ENCODE peak calls at places on chromosomes 11 and 22, in six cellular contexts. O is cardiac muscle cell, C is AG09309, W is GM23338, G is fibroblast of lung, L is vagina. H is an unnamed sample.

GRCh38 chr22:41848468-41848867 is 15.6 kb downstream of the SREBF2 start:
- DNase-seq in O (no peak), G (peak; percentile 61), L (no peak), C (no peak), W (peak; percentile 44), H (peak; percentile 50)

GRCh38 chr22:47289316-47289985 is 527.0 kb downstream of the TBC1D22A start:
- DNase-seq in L (no peak), C (no peak), W (no peak), G (no peak), O (no peak), H (no peak)

GRCh38 chr11:76783294-76783900 is at the start of gene TSKU:
- DNase-seq in G (peak; percentile 24), L (no peak), C (no peak), O (no peak), W (peak; percentile 82), H (no peak)

GRCh38 chr11:77046060-77046501 is 11.9 kb downstream of the B3GNT6 start:
- DNase-seq in L (no peak), C (no peak), O (peak; percentile 63), W (peak; percentile 84), G (no peak), H (peak; percentile 47)

GRCh38 chr22:31871475-31871874 is 72.9 kb upstream of the YWHAH start:
- DNase-seq in O (no peak), G (no peak), W (no peak), L (no peak), C (no peak), H (no peak)

GRCh38 chr11:43576834-43577521 is 103.6 kb upstream of the HSD17B12 start:
- DNase-seq in O (peak; percentile 89), W (peak; percentile 97), C (no peak), L (no peak), G (peak; percentile 55), H (peak; percentile 27)

GRCh38 chr22:20995329-20996030 is 6.4 kb downstream of the THAP7 start:
- DNase-seq in W (no peak), C (no peak), O (no peak), L (no peak), G (no peak), H (no peak)

GRCh38 chr11:12287374-12288211 is 89.8 kb upstream of the PARVA start:
- DNase-seq in L (peak; percentile 88), C (peak; percentile 91), W (peak; percentile 80), G (peak; percentile 96), O (peak; percentile 80), H (peak; percentile 66)

GRCh38 chr11:18527512-18527911 is 770 bp upstream of the TSG101 start:
- DNase-seq in G (peak; percentile 10), C (peak; percentile 27), O (no peak), W (no peak), L (no peak), H (peak; percentile 16)

GRCh38 chr11:131904756-131905155 is 534.3 kb downstream of the NTM start:
- DNase-seq in O (no peak), W (peak; percentile 84), G (no peak), L (no peak), C (no peak), H (no peak)

GRCh38 chr22:48639021-48639795 is 1188.5 kb downstream of the BRD1 start:
- DNase-seq in C (no peak), L (no peak), G (no peak), W (no peak), O (no peak), H (no peak)

GRCh38 chr11:121106812-121107211 is 5.8 kb downstream of the TECTA start:
- DNase-seq in L (no peak), O (no peak), G (no peak), W (no peak), C (no peak), H (no peak)

GRCh38 chr11:95138448-95138847 is 48.8 kb downstream of the ENDOD1 start:
- DNase-seq in G (peak; percentile 40), C (no peak), L (no peak), O (peak; percentile 18), W (no peak), H (peak; percentile 25)

GRCh38 chr11:104319396-104319795 is 155.4 kb upstream of the PDGFD start:
- DNase-seq in O (no peak), G (no peak), W (no peak), C (no peak), L (no peak), H (no peak)

GRCh38 chr11:2886191-2886894 is 768 bp upstream of the CDKN1C start:
- DNase-seq in L (no peak), W (peak; percentile 65), C (no peak), O (peak; percentile 85), G (peak; percentile 42), H (no peak)

GRCh38 chr22:49300241-49300640 is 527.4 kb downstream of the BRD1 start:
- DNase-seq in O (no peak), W (no peak), C (no peak), G (no peak), L (peak; percentile 25), H (no peak)

GRCh38 chr22:22342697-22343602 is 98.4 kb downstream of the VPREB1 start:
- DNase-seq in W (peak; percentile 98), G (peak; percentile 8), C (no peak), L (no peak), O (peak; percentile 14), H (peak; percentile 82)

GRCh38 chr11:119493712-119494111 is 70.7 kb upstream of the THY1 start:
- DNase-seq in C (no peak), W (peak; percentile 88), L (no peak), G (peak; percentile 26), O (peak; percentile 84), H (peak; percentile 33)

GRCh38 chr11:107720305-107720775 is 8.5 kb upstream of the SLN start:
- DNase-seq in O (no peak), C (no peak), G (no peak), L (no peak), W (no peak), H (no peak)

DNA sequence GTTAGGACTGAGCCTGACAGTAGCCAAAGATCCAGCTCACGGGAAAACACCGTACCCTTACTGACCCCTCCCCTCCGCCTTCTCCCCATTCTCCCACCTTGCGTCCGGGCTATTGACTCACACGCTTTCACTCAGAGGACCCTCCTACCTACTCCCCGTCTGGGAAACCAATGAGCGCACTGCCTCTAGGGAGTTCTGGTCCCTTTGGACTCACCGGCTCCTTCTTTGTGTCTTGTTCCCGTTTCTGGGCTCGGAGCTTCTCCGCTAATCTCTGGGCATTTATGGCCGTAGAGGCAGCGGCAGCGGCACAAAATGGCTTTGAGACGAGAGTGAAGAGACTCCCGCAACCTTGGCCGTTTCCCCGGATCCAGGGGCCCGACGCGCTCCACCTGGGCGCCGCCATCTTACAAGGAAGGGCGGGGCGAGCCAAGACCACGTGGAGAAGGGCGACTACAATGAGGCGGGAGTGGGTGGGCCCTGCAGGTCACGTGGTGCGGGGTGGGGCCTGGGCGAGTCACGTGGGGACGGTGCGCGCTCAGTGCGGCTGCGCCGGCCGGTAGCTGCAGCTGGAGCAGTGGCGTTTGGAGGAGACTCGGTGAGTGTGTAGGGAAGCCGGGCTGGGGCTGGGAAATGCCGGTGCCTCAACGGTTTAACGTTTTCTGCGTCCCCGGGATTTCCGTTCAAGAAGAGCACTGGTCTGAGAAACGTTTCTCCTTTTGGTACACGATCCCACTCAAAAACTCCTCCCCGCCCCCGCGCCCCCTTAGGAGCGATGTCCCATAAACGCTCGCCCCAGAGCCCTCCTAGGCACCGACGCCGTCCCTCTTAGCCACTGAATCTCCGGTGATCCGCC is at the start of the genes FAM118B and RPUSD4:
- DNase-seq in L (peak; percentile 98), G (peak; percentile 96), C (peak; percentile 76), O (peak; percentile 99), W (peak; percentile 99), H (peak; percentile 97)
- TF ChIP-seq CTCF in L (no peak), G (peak; percentile 8), C (no peak), O (no peak), W (no peak), H (no peak)

DNA sequence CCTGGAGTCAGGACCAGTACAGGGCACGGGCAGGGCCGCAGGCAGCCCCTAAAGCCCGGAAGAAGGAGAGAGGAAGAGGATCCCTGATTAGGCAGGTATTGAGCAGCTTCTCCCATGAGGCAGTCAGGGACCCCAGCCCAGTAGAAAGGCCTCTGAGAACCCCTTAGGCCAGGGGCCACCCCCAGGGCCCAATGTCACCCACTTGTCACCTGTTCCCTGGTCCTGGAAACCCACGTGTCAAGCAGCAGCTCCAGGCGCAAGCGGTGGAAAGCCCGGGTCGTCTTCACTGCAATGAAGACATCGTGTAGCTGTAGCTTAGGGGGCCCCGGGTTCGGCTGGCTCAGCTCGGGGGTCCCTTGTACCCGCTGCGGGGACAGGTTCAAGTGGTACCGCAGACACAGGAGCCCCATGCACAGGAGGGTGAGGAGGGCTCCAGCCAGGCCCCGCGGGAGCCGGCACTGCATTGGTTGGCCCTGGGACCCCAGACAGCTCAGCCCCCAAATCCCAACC is 415 bp downstream of the MFNG start:
- DNase-seq in C (no peak), G (no peak), L (no peak), W (no peak), O (no peak), H (peak; percentile 41)
- H3K4me3 ChIP-seq in C (no peak overlapping the region), G (no peak overlapping the region), L (peak overlapping the region; percentile 45), W (peak overlapping the region; percentile 46), O (no peak overlapping the region), H (peak overlapping the region; percentile 78)

GRCh38 chr22:18987765-18988164 is 51.7 kb upstream of the PRODH start:
- DNase-seq in L (no peak), W (peak; percentile 87), C (no peak), O (peak; percentile 35), G (peak; percentile 6), H (peak; percentile 8)
- TF ChIP-seq CTCF in L (no peak), W (peak; percentile 66), C (peak; percentile 54), O (peak; percentile 51), G (peak; percentile 15), H (peak; percentile 22)

GRCh38 chr22:45053571-45053970 is 43.8 kb upstream of the PHF21B start:
- DNase-seq in C (no peak), W (no peak), O (no peak), G (no peak), L (no peak), H (no peak)
- H3K4me3 ChIP-seq in C (no peak overlapping the region), W (no peak overlapping the region), O (no peak overlapping the region), G (no peak overlapping the region), L (no peak overlapping the region), H (no peak overlapping the region)

H was measured in GM12865.